ENCODE peak calls at places on chromosomes 4 and X, in ten cellular contexts. Q, J, Z, H, N, K, I, G, P and X are unnamed samples.

GRCh38 chr4:152983774-152984411 is 47.8 kb downstream of the FHDC1 start:
- DNase-seq in J (peak), G (no peak), N (no peak), I (no peak), Q (no peak), H (peak), P (no peak), K (no peak), Z (no peak), X (no peak)

GRCh38 chrX:124010157-124010556 is 48.7 kb downstream of the STAG2 start:
- DNase-seq in Z (no peak), K (no peak), I (no peak), P (no peak), H (peak), G (no peak), N (no peak), Q (no peak), J (no peak), X (no peak)

GRCh38 chrX:77505227-77505626 is 58.0 kb downstream of the FGF16 start:
- DNase-seq in Z (no peak), G (no peak), Q (no peak), J (no peak), K (no peak), N (no peak), P (no peak), I (no peak), H (peak), X (no peak)

GRCh38 chr4:141371206-141371605 is 150.5 kb downstream of the ZNF330 start:
- DNase-seq in Q (no peak), Z (no peak), N (no peak), J (no peak), I (no peak), P (no peak), G (no peak), H (no peak), K (no peak), X (no peak)

GRCh38 chr4:168787801-168788200 is 222.3 kb downstream of the CBR4 start:
- DNase-seq in P (no peak), K (no peak), H (no peak), Z (no peak), G (no peak), J (no peak), N (no peak), Q (no peak), I (no peak), X (no peak)

GRCh38 chr4:5470318-5470889 is 238.0 kb downstream of the EVC2 start:
- DNase-seq in N (no peak), I (no peak), G (no peak), Q (no peak), P (no peak), K (no peak), J (no peak), H (peak), Z (no peak), X (no peak)

GRCh38 chrX:146614693-146615524 is 194.7 kb upstream of the CXorf51B start:
- DNase-seq in P (no peak), N (no peak), J (no peak), Z (no peak), G (no peak), H (no peak), K (no peak), Q (no peak), I (no peak), X (no peak)

GRCh38 chrX:150163181-150163930 is 199.8 kb upstream of the MAMLD1 start:
- DNase-seq in H (no peak), Z (no peak), K (no peak), Q (no peak), G (no peak), P (no peak), I (no peak), J (no peak), N (no peak), X (no peak)

GRCh38 chrX:9037296-9037695 is 3.4 kb upstream of the FAM9B start:
- DNase-seq in G (no peak), Z (no peak), Q (no peak), P (no peak), K (no peak), J (no peak), I (no peak), H (no peak), N (no peak), X (no peak)